ENCODE peak calls at places on chromosomes 12 and 14, in seven cellular contexts. M, W, F, V, U, H and Q are unnamed samples. For H3K4me1 and H3K36me3, the result is how much of the 10 kb centered on the place peaks cover.

GRCh38 chr12:14366211-14366762 is 805 bp downstream of the ATF7IP start:
- DNase-seq in V (no peak), U (no peak), M (no peak), F (peak), H (peak), W (no peak), Q (no peak)

GRCh38 chr12:125861299-125862281 is 796.4 kb downstream of the AACS start:
- DNase-seq in U (no peak), V (peak), H (no peak), M (peak), W (peak), F (no peak), Q (no peak)

GRCh38 chr12:68159681-68160304 is at the start of gene IFNG:
- DNase-seq in F (peak), U (no peak), H (no peak), W (no peak), V (no peak), M (no peak), Q (no peak)

GRCh38 chr12:26987634-26988424 is 26.4 kb downstream of the TM7SF3 start:
- DNase-seq in W (no peak), H (peak), M (no peak), U (no peak), V (no peak), F (no peak), Q (no peak)

GRCh38 chr14:75562048-75562447 is 16.4 kb upstream of the FLVCR2 start:
- DNase-seq in M (no peak), W (no peak), U (no peak), V (no peak), H (no peak), F (no peak), Q (no peak)

GRCh38 chr12:3045989-3046388 is 31.2 kb upstream of the TSPAN9 start:
- DNase-seq in W (no peak), H (no peak), V (no peak), F (no peak), M (peak), U (no peak), Q (no peak)

GRCh38 chr12:76690916-76691700 is 72.8 kb upstream of the ZDHHC17 start:
- DNase-seq in H (no peak), F (no peak), V (no peak), U (no peak), M (no peak), W (no peak), Q (no peak)

GRCh38 chr14:73829526-73830431 is 21.9 kb upstream of the PTGR2 start:
- DNase-seq in H (peak), U (no peak), F (no peak), M (peak), V (no peak), W (no peak), Q (no peak)

GRCh38 chr14:69156224-69156623 is 3.3 kb upstream of the DCAF5 start:
- DNase-seq in F (no peak), H (no peak), V (no peak), W (no peak), U (no peak), M (no peak), Q (no peak)

GRCh38 chr14:55654233-55654632 is 74.2 kb downstream of the KTN1 start:
- DNase-seq in W (no peak), U (no peak), H (no peak), F (no peak), V (no peak), M (no peak), Q (no peak)

GRCh38 chr12:90010089-90010488 is 301.5 kb upstream of the ATP2B1 start:
- DNase-seq in W (no peak), U (no peak), F (no peak), H (peak), M (no peak), V (no peak), Q (no peak)

GRCh38 chr12:117042171-117042809 is 56.9 kb downstream of the TESC start:
- DNase-seq in M (no peak), H (peak), V (no peak), F (no peak), W (no peak), U (no peak), Q (no peak)

GRCh38 chr14:54565236-54566151 is 1.4 kb upstream of the SAMD4A start:
- DNase-seq in V (peak), F (peak), W (peak), U (peak), M (peak), H (peak), Q (peak)

GRCh38 chr14:69606258-69606657 is 5.1 kb upstream of the SUSD6 start:
- DNase-seq in V (no peak), M (no peak), W (peak), U (no peak), F (no peak), H (no peak), Q (no peak)

GRCh38 chr12:28759334-28759733 is 389.7 kb upstream of the FAR2 start:
- DNase-seq in W (no peak), H (peak), U (no peak), F (no peak), M (no peak), V (no peak), Q (peak)

GRCh38 chr14:72479471-72479931 is 414.4 kb downstream of the DPF3 start:
- DNase-seq in H (peak), F (peak), V (no peak), U (no peak), W (no peak), M (no peak), Q (peak)

GRCh38 chr12:102680296-102680695 is 199.9 kb upstream of the IGF1 start:
- DNase-seq in V (no peak), H (no peak), U (no peak), F (no peak), W (no peak), M (no peak), Q (no peak)

GRCh38 chr14:90561920-90562319 is 165.1 kb downstream of the CALM1 start:
- DNase-seq in U (no peak), F (no peak), M (no peak), V (peak), H (no peak), W (no peak), Q (no peak)

GRCh38 chr12:49019435-49020317 is 1.1 kb upstream of the PRKAG1 start:
- DNase-seq in U (no peak), W (peak), V (peak), H (peak), F (peak), M (no peak), Q (peak)

GRCh38 chr14:43085820-43086219 is 1421.3 kb downstream of the FSCB start:
- DNase-seq in W (no peak), U (no peak), V (no peak), H (no peak), F (no peak), M (no peak), Q (no peak)

GRCh38 chr12:87520968-87521367 is 508.2 kb downstream of the C12orf50 start:
- DNase-seq in M (no peak), F (no peak), W (no peak), U (no peak), V (no peak), H (no peak), Q (no peak)

GRCh38 chr12:2277492-2278153 is 224.8 kb downstream of the CACNA1C start:
- DNase-seq in V (no peak), M (no peak), F (no peak), W (no peak), H (no peak), U (no peak), Q (no peak)

GRCh38 chr12:25925064-25925463 is 33.4 kb upstream of the RASSF8 start:
- DNase-seq in W (no peak), M (no peak), U (no peak), H (no peak), V (no peak), F (no peak), Q (no peak)

GRCh38 chr12:4422985-4423384 is 22.6 kb downstream of the FGF6 start:
- DNase-seq in H (no peak), V (no peak), U (no peak), W (no peak), F (no peak), M (no peak), Q (no peak)

GRCh38 chr12:93591137-93591868 is 18.8 kb downstream of the SOCS2 start:
- DNase-seq in W (peak), V (peak), U (peak), M (peak), H (peak), F (peak), Q (peak)

GRCh38 chr12:94148841-94149780 is 734 bp downstream of the PLXNC1 start:
- DNase-seq in W (peak), V (peak), U (no peak), M (peak), F (peak), H (peak), Q (peak)

GRCh38 chr12:11827096-11827841 is 177.8 kb downstream of the ETV6 start:
- DNase-seq in W (no peak), V (no peak), M (no peak), H (no peak), F (no peak), U (no peak), Q (no peak)
- H3K4me1 ChIP-seq in W (under half), V (under half), M (half or more), H (under half), F (under half), U (half or more), Q (under half)

GRCh38 chr12:30825341-30825740 is 70.6 kb upstream of the CAPRIN2 start:
- DNase-seq in F (no peak), V (no peak), U (no peak), H (no peak), M (no peak), W (no peak), Q (no peak)
- H3K4me3 ChIP-seq in F (no peak), V (no peak), U (no peak), H (no peak), M (no peak), W (no peak), Q (no peak)

GRCh38 chr12:1184402-1184801 is 193.4 kb downstream of the ERC1 start:
- DNase-seq in U (no peak), W (no peak), F (no peak), V (no peak), H (peak), M (no peak), Q (no peak)
- H3K36me3 ChIP-seq in U (under half), W (under half), F (under half), V (half or more), H (under half), M (half or more), Q (under half)

DNA sequence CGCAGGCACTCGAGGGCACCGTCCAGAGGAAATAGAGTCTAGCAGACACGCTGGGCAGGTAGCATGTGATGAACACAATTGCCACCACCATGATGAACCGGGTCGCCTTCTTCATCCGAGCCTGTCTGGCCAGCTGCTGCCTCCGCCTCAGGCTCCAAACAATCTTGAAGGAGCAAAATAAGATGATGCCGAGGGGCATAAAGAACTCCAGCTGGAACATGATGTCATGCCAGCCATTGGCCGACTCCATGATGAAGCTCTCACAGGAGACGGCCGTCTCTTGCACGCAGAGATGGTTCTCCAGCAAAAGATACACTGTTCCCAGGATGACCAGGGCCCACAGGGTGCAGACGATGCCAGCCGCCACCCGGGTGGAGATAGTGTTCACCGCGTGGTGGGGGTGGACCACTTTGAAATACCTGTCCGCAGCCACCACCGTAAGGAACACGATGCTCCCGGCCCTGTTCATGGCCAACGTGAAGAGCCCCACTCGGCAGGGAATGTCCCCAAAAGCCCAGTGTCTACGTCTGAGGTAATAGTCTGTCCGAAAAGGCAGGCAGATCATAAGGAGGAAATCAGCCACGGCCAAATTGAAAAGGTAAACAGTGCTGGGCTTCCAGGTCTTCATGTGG is 945 bp downstream of the HCAR1 start:
- DNase-seq in M (no peak), H (no peak), V (no peak), F (no peak), U (no peak), W (no peak), Q (no peak)
- H3K4me1 ChIP-seq in M (under half), H (under half), V (under half), F (under half), U (under half), W (under half), Q (under half)

DNA sequence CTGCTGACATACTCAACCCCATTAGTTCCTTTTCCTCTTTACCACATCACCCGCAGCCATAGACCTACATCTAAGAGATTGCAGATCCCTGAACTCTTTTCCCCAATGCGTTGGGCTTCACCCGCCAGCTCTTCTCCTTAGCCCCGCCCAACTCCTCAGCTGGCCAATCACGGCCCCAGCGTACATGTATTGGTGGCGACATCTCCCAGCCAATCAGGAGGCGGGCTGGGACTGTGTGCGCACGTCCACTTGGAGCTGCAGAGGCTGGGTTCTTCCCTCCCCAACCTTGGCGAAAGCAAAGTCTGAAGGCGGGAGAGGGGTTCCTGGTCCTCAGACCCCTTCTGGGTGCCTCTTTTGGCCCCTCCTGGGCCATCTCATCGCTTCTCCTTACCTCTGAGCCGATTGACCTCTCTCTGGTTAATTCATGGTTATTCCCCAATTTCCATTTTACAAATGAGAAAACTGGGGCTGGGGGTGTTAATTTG is 11.0 kb downstream of the PDE1B start:
- DNase-seq in W (peak), M (peak), V (peak), F (no peak), H (peak), U (peak), Q (no peak)
- H3K4me3 ChIP-seq in W (no peak), M (peak), V (peak), F (no peak), H (no peak), U (peak), Q (no peak)

GRCh38 chr14:31106768-31107167 is 80.6 kb upstream of the STRN3 start:
- DNase-seq in U (no peak), V (no peak), F (no peak), H (peak), M (no peak), W (no peak), Q (no peak)

GRCh38 chr14:31113794-31114193 is 87.6 kb upstream of the STRN3 start:
- DNase-seq in W (no peak), H (no peak), M (no peak), V (no peak), F (no peak), U (no peak), Q (no peak)

GRCh38 chr14:31109257-31109656 is 83.1 kb upstream of the STRN3 start:
- DNase-seq in V (no peak), H (no peak), U (no peak), M (no peak), F (no peak), W (no peak), Q (no peak)

DNA sequence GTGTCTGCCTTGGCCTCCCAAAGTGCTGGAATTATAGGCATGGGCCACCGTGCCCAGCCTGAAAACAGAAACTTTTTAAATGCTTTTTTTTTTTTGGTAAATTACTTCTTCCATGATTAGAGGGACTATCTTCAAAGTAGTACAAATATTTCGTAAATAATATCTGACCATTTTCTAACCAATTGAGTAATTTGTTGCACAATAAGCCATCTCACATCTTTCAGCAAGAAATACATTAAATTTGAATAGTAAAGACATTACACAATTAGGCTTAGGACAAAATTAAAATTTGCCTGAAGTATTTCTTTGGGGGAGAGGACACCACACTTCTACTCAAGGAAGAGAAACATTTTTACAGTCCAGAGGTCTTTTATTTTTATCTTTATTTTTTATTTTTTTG is 84.7 kb upstream of the STRN3 start:
- DNase-seq in H (no peak), V (no peak), M (no peak), U (no peak), W (no peak), F (no peak), Q (no peak)
- H3K36me3 ChIP-seq in H (under half), V (half or more), M (half or more), U (half or more), W (under half), F (under half), Q (half or more)

GRCh38 chr12:124368421-124369032 is 73.6 kb downstream of the RFLNA start:
- DNase-seq in M (no peak), U (no peak), V (no peak), H (no peak), F (no peak), W (no peak), Q (no peak)

GRCh38 chr12:124370384-124370783 is 75.5 kb downstream of the RFLNA start:
- DNase-seq in H (no peak), W (no peak), V (no peak), M (no peak), F (no peak), U (no peak), Q (no peak)

GRCh38 chr12:124369901-124370378 is 75.0 kb downstream of the RFLNA start:
- DNase-seq in F (no peak), W (no peak), U (no peak), V (no peak), M (no peak), H (no peak), Q (no peak)

GRCh38 chr12:124370851-124371250 is 76.0 kb downstream of the RFLNA start:
- DNase-seq in H (no peak), W (no peak), U (no peak), M (no peak), V (no peak), F (no peak), Q (no peak)

DNA sequence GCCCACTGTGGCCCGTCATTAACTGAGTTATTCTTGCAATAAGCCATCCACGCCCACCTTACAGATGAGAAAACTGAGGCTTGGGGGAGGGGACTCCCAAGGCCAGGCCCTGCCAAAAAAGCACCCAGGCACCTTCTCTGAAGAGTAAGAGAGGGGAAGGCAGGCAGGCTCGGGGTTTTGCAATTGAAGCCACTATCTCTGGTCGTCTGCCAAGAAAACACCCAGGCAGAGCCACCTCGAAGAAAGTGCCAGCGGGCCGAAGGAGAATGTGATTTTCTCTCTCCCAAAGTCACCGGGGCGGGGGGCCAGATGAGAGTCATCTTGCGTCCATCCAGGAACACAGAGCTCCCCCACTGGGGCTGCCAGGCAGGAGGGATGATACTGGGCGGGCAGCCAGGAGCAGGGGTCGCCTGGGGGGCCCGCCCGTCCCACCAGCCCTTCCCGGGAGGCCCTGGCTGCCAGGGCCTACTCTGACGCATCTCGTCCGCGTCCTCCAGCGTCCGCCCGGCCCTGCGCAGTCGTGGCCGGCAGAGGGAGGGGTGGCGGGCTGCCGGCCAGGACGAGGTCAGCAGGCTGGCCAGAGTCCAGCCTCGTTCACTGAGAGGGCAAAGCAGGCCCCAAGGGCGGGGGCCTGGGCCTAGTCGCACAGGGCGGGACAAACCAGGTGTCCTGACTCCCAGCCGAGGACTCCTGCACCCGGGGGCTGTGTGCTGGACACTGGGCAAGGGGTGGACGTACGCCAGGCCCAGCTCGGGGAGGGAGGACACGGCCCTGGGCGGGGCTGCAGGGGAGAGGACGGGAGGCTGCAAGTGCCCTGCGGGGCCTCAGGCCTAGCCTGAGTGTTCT is 74.4 kb downstream of the RFLNA start:
- DNase-seq in H (peak), W (peak), U (peak), F (no peak), M (peak), V (peak), Q (no peak)
- H3K4me1 ChIP-seq in H (under half), W (under half), U (half or more), F (under half), M (half or more), V (half or more), Q (under half)

DNA sequence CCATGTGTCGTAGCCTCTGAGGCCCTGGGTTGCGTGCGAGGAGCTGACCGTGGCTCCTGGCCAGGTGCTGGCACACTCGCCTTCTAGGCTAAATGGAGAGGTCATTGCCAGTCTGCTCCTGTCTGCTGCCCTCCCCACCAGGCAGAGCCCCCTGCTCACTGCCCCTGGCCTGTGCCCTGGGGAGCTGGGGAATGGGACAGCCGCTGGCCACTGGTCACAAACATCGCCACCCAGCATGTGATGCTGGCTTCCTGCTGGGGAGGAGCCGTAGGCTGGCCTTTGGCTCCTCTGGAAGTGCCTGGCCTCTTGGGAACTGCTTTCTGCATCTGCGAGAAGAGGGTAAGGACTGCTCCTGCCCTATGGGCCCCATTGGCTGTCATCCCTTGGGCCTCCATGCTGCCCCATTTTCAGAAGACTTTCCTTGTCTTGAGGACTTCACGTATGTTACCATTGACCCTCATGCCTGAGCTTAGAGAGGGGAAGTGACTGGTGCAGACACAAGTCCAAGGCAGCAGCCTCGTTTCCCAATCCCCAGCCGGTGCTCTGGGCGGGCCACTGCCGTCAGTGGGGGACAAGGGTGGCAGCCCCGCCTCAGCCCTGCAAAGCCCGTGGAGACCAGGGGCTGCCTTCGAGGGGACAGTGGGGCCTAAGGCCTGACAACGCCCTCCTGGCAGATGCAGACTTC is 2.0 kb upstream of the TNFAIP2 start:
- DNase-seq in U (no peak), W (no peak), H (no peak), F (no peak), M (peak), V (peak), Q (no peak)
- H3K4me3 ChIP-seq in U (peak), W (no peak), H (no peak), F (no peak), M (peak), V (no peak), Q (no peak)

GRCh38 chr14:21211509-21211908 is 55.6 kb upstream of the OR5AU1 start:
- DNase-seq in M (no peak), V (no peak), W (no peak), H (no peak), U (no peak), F (no peak), Q (no peak)
- H3K36me3 ChIP-seq in M (half or more), V (half or more), W (under half), H (under half), U (under half), F (under half), Q (half or more)